ENCODE peak calls at places on chromosomes 5 and 9, in four cellular contexts. One of them, this sample, is unnamed.

GRCh38 chr5:134463991-134464760 is 52.5 kb upstream of the CDKN2AIPNL start:
- DNase-seq in omental fat pad: no peak
- DNase-seq in stimulated activated CD4-positive, alpha-beta T cell treated with anti-CD3 and anti-CD28 coated beads, Interleukin-2, amount 100 ng/mL, for 48 hours: no peak
- DNase-seq in HFFc6: no peak
- DNase-seq in this sample: peak; percentile 32

GRCh38 chr9:13330396-13331004 is 51.0 kb upstream of the MPDZ start:
- DNase-seq in HFFc6: no peak
- DNase-seq in omental fat pad: no peak
- DNase-seq in stimulated activated CD4-positive, alpha-beta T cell treated with anti-CD3 and anti-CD28 coated beads, Interleukin-2, amount 100 ng/mL, for 48 hours: no peak
- DNase-seq in this sample: no peak

GRCh38 chr5:19498852-19499251 is 489.1 kb downstream of the CDH18 start:
- DNase-seq in HFFc6: no peak
- DNase-seq in stimulated activated CD4-positive, alpha-beta T cell treated with anti-CD3 and anti-CD28 coated beads, Interleukin-2, amount 100 ng/mL, for 48 hours: no peak
- DNase-seq in omental fat pad: no peak
- DNase-seq in this sample: no peak

GRCh38 chr9:1718836-1719235 is 296.3 kb upstream of the SMARCA2 start:
- DNase-seq in HFFc6: no peak
- DNase-seq in omental fat pad: no peak
- DNase-seq in stimulated activated CD4-positive, alpha-beta T cell treated with anti-CD3 and anti-CD28 coated beads, Interleukin-2, amount 100 ng/mL, for 48 hours: no peak
- DNase-seq in this sample: no peak

GRCh38 chr9:81146684-81147337 is 542.5 kb downstream of the TLE1 start:
- DNase-seq in HFFc6: no peak
- DNase-seq in stimulated activated CD4-positive, alpha-beta T cell treated with anti-CD3 and anti-CD28 coated beads, Interleukin-2, amount 100 ng/mL, for 48 hours: no peak
- DNase-seq in omental fat pad: no peak
- DNase-seq in this sample: no peak

GRCh38 chr5:15516486-15516885 is 16.5 kb downstream of the FBXL7 start:
- DNase-seq in stimulated activated CD4-positive, alpha-beta T cell treated with anti-CD3 and anti-CD28 coated beads, Interleukin-2, amount 100 ng/mL, for 48 hours: no peak
- DNase-seq in HFFc6: no peak
- DNase-seq in omental fat pad: no peak
- DNase-seq in this sample: no peak

GRCh38 chr9:114804504-114804903 is 1.3 kb downstream of the TNFSF15 start:
- DNase-seq in omental fat pad: no peak
- DNase-seq in HFFc6: peak; percentile 83
- DNase-seq in stimulated activated CD4-positive, alpha-beta T cell treated with anti-CD3 and anti-CD28 coated beads, Interleukin-2, amount 100 ng/mL, for 48 hours: no peak
- DNase-seq in this sample: no peak

GRCh38 chr9:96241391-96241809 is 60.6 kb downstream of the HSD17B3 start:
- DNase-seq in stimulated activated CD4-positive, alpha-beta T cell treated with anti-CD3 and anti-CD28 coated beads, Interleukin-2, amount 100 ng/mL, for 48 hours: peak; percentile 46
- DNase-seq in HFFc6: no peak
- DNase-seq in omental fat pad: no peak
- DNase-seq in this sample: no peak

GRCh38 chr5:32791536-32792240 is 80.6 kb downstream of the NPR3 start:
- DNase-seq in HFFc6: peak; percentile 36
- DNase-seq in stimulated activated CD4-positive, alpha-beta T cell treated with anti-CD3 and anti-CD28 coated beads, Interleukin-2, amount 100 ng/mL, for 48 hours: no peak
- DNase-seq in omental fat pad: no peak
- DNase-seq in this sample: no peak

This sample was measured in suprapubic skin.